ENCODE peak calls at places on chromosomes 5 and 9, in five cellular contexts. G is ureter; N is activated CD8-positive, alpha-beta T cell treated with anti-CD3 and anti-CD28 coated beads for 36 hours; O is stimulated activated CD8-positive, alpha-beta memory T cell treated with anti-CD3 and anti-CD28 coated beads, Interleukin-7, amount 100 ng/mL, for 24 hours; R is sciatic nerve. S is an unnamed sample.

GRCh38 chr5:177354716-177355115 is 3.0 kb upstream of the RGS14 start:
- DNase-seq in N (no peak), O (no peak), G (no peak), R (no peak), S (no peak)

GRCh38 chr9:77455312-77455927 is 192.7 kb downstream of the GNA14 start:
- DNase-seq in R (no peak), N (peak), O (peak), G (no peak), S (no peak)

GRCh38 chr5:89816038-89816437 is 593.5 kb downstream of the CETN3 start:
- DNase-seq in O (no peak), N (no peak), R (no peak), G (no peak), S (no peak)

GRCh38 chr5:69270827-69271226 is 36.1 kb downstream of the CDK7 start:
- DNase-seq in R (no peak), O (no peak), N (no peak), G (no peak), S (no peak)

GRCh38 chr9:2271426-2271825 is 256.3 kb downstream of the SMARCA2 start:
- DNase-seq in R (no peak), G (no peak), O (no peak), N (peak), S (no peak)

GRCh38 chr5:154228696-154229095 is 38.2 kb downstream of the GALNT10 start:
- DNase-seq in R (no peak), G (no peak), O (no peak), N (no peak), S (no peak)

GRCh38 chr5:84218546-84218945 is 166.1 kb downstream of the EDIL3 start:
- DNase-seq in O (no peak), N (no peak), G (no peak), R (no peak), S (no peak)

GRCh38 chr5:3607541-3608147 is 12.0 kb downstream of the IRX1 start:
- DNase-seq in N (no peak), R (no peak), O (no peak), G (no peak), S (no peak)

GRCh38 chr5:176364765-176365662 is at the start of gene ARL10:
- DNase-seq in O (no peak), G (peak), R (peak), N (peak), S (no peak)

GRCh38 chr5:83343345-83343744 is 128.2 kb upstream of the VCAN start:
- DNase-seq in O (no peak), N (no peak), R (no peak), G (no peak), S (no peak)

GRCh38 chr5:156137482-156137881 is 189.5 kb upstream of the SGCD start:
- DNase-seq in N (no peak), R (no peak), O (no peak), G (no peak), S (no peak)

GRCh38 chr5:168467755-168468280 is 18.5 kb upstream of the RARS1 start:
- DNase-seq in N (no peak), G (no peak), R (no peak), O (no peak), S (no peak)

GRCh38 chr9:113519401-113520108 is 56.0 kb downstream of the RGS3 start:
- DNase-seq in O (no peak), G (no peak), R (no peak), N (no peak), S (no peak)

GRCh38 chr9:3359048-3359692 is 166.6 kb downstream of the RFX3 start:
- DNase-seq in G (no peak), N (no peak), R (no peak), O (no peak), S (no peak)

GRCh38 chr9:131781069-131781468 is 41.2 kb upstream of the RAPGEF1 start:
- DNase-seq in O (no peak), N (peak), G (no peak), R (no peak), S (no peak)

GRCh38 chr5:107218457-107219193 is 452.1 kb downstream of the EFNA5 start:
- DNase-seq in R (no peak), O (no peak), N (no peak), G (no peak), S (no peak)

GRCh38 chr5:178116406-178116885 is 3.1 kb downstream of the N4BP3 start:
- DNase-seq in O (peak), R (no peak), N (peak), G (no peak), S (no peak)

GRCh38 chr9:111037744-111038335 is 430 bp downstream of the LPAR1 start:
- DNase-seq in R (peak), G (peak), O (no peak), N (no peak), S (no peak)

GRCh38 chr5:175711031-175711430 is 53.2 kb downstream of the HRH2 start:
- DNase-seq in O (no peak), G (no peak), R (peak), N (no peak), S (no peak)

S was measured in D721Med.